ENCODE peak calls at places on chromosomes 2 and 18, in five cellular contexts. L is nephron progenitor cell, O is bronchial epithelial cell, I is AG04449, P is astrocyte of the spinal cord. D is an unnamed sample.

GRCh38 chr18:23703987-23704384 is 14.7 kb downstream of the LAMA3 start:
- DNase-seq in L (no peak), O (no peak), P (no peak), I (no peak), D (no peak)

GRCh38 chr2:231611273-231612198 is 18.9 kb downstream of the TEX44 start:
- DNase-seq in O (peak), P (no peak), I (no peak), L (no peak), D (no peak)

GRCh38 chr2:9547272-9547991 is 8.2 kb downstream of the ADAM17 start:
- DNase-seq in P (peak), L (no peak), I (no peak), O (no peak), D (no peak)

GRCh38 chr2:199458017-199458805 is 472 bp upstream of the SATB2 start:
- DNase-seq in I (no peak), L (peak), O (no peak), P (no peak), D (no peak)

GRCh38 chr18:45066868-45067267 is 386.2 kb downstream of the SETBP1 start:
- DNase-seq in P (no peak), O (no peak), I (no peak), L (no peak), D (no peak)

GRCh38 chr2:112204411-112204810 is 50.4 kb downstream of the ZC3H8 start:
- DNase-seq in O (peak), P (peak), L (no peak), I (no peak), D (no peak)

GRCh38 chr2:3348771-3349170 is 28.8 kb downstream of the EIPR1 start:
- DNase-seq in O (no peak), L (no peak), I (no peak), P (no peak), D (no peak)

GRCh38 chr18:72942766-72943165 is 75.0 kb upstream of the NETO1 start:
- DNase-seq in O (peak), P (no peak), L (no peak), I (no peak), D (no peak)

GRCh38 chr2:31387850-31388249 is 26.7 kb downstream of the XDH start:
- DNase-seq in P (no peak), O (no peak), L (no peak), I (no peak), D (no peak)

GRCh38 chr18:40935423-40935822 is 1019.6 kb upstream of the PIK3C3 start:
- DNase-seq in I (no peak), L (no peak), P (no peak), O (peak), D (no peak)

GRCh38 chr2:68196120-68196716 is 38.5 kb downstream of the PNO1 start:
- DNase-seq in O (peak), P (peak), L (peak), I (peak), D (no peak)

GRCh38 chr18:31447530-31448191 is at the start of gene DSG3:
- DNase-seq in P (no peak), O (peak), L (no peak), I (no peak), D (no peak)

GRCh38 chr2:113910110-113910717 is 20.3 kb downstream of the ACTR3 start:
- DNase-seq in P (no peak), I (no peak), O (peak), L (no peak), D (no peak)

GRCh38 chr18:63316612-63317555 is 2.7 kb downstream of the BCL2 start:
- DNase-seq in I (no peak), P (no peak), L (no peak), O (no peak), D (no peak)

GRCh38 chr2:143160732-143161707 is 31.8 kb downstream of the ARHGAP15 start:
- DNase-seq in P (no peak), L (no peak), O (no peak), I (no peak), D (no peak)

GRCh38 chr2:153477096-153477555 is 1.4 kb downstream of the RPRM start:
- DNase-seq in I (no peak), P (no peak), L (peak), O (no peak), D (no peak)

GRCh38 chr2:104844813-104845551 is 8.9 kb upstream of the POU3F3 start:
- DNase-seq in L (peak), P (peak), O (no peak), I (no peak), D (no peak)

GRCh38 chr2:195710407-195710806 is 53.4 kb downstream of the SLC39A10 start:
- DNase-seq in L (no peak), P (peak), I (peak), O (peak), D (no peak)

GRCh38 chr2:160376576-160376975 is 117.0 kb downstream of the RBMS1 start:
- DNase-seq in L (no peak), I (no peak), P (peak), O (peak), D (no peak)

GRCh38 chr2:144166743-144167142 is 353.2 kb downstream of the ZEB2 start:
- DNase-seq in I (no peak), L (no peak), O (no peak), P (no peak), D (no peak)

GRCh38 chr18:26546875-26547301 is 1.5 kb downstream of the KCTD1 start:
- DNase-seq in O (no peak), I (no peak), P (no peak), L (peak), D (no peak)

GRCh38 chr18:26548144-26549102 is at the start of gene KCTD1:
- DNase-seq in I (peak), P (peak), L (peak), O (peak), D (peak)

GRCh38 chr18:26546170-26546874 is 2.0 kb downstream of the KCTD1 start:
- DNase-seq in L (no peak), O (peak), P (peak), I (no peak), D (no peak)

GRCh38 chr18:26549103-26549485 is 741 bp upstream of the KCTD1 start:
- DNase-seq in P (peak), L (peak), O (peak), I (no peak), D (peak)

DNA sequence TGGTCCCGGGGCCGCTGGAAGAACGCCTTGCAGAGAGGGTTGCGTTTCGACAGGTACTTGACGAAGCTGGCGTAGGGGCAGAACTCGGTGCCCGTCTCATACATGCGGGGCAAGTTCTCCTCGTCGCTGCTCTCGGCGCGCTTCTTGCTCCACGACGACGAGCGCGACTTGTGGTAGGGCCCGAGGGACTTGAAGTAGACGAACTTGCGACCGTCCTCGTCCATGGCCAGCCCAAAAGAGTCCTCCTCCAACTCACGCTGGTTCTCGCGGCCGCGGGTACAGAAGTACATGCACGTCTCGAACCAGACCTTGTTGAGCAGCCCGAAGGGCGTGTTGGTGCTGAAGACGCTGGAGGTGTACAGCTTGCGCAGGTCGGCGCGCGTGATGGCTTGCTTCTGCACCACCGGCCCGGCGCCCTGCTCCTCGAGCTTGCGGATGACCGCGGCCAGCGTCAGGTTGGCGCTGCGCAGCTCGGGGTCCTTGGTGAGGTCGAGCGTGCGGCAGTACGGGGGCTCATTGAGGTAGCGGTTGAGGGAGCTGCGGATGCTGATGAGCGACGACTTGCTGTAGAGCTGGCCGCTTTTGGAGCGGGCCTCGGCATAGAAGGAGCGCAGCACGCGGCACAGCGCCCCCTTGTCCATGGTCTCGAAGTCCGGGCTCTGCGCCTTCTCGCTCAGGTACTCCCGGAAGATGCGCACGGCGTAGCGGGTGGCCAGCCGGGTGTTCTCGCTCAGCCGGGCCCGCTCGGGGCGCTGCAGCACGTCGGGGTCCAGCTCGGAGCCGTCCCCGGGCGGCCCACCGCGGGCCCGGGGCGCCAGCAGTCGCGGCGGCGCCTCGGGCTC is 830 bp downstream of the KCTD1 start:
- DNase-seq in L (peak), I (no peak), P (peak), O (peak), D (peak)
- TF ChIP-seq CTCF in L (peak), I (peak), P (peak), O (peak), D (peak)

DNA sequence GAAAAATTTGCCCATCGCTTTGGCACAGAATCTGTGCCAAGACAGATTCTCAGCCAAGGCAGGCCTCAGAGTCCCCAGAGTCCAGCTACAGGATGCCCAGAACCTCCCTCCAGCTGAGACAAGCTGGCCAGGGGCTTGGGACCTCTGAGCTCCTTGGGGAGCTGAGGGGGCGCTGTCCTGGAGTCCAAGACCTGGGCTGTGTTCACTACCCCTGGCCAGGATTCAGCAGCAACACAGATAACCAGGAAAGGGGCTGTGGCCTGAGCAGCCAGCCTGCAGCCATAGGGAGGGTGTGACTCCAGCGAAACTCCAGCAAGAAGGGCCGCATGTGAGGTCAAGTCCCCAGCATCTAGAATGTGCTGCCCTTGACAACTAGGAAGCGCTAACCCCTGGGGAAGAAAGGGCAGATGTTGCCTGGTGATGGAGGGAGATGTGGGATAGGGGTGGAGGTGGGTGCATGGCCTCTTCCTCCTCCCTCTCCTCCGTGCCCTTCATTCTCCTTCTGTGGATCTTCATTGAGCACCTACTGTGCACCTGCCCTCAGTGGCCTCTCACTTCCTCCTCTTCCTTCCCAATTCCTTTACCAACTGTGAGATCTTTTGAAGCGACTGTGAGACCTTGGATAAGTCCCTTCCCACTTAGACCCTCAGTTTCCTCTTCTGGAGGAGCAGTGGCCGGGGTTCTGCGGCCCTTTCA is 7.7 kb upstream of the ARID5A start:
- DNase-seq in P (no peak), L (no peak), O (no peak), I (no peak), D (no peak)
- TF ChIP-seq CTCF in P (no peak), L (no peak), O (no peak), I (no peak), D (no peak)

GRCh38 chr2:11532434-11533055 is 1.3 kb upstream of the GREB1 start:
- DNase-seq in O (peak), L (no peak), P (no peak), I (no peak), D (no peak)

GRCh38 chr2:11533278-11534077 is at the start of gene GREB1:
- DNase-seq in O (peak), I (no peak), L (no peak), P (no peak), D (no peak)

GRCh38 chr2:11534078-11534745 is 367 bp downstream of the GREB1 start:
- DNase-seq in L (no peak), O (no peak), P (no peak), I (no peak), D (no peak)

GRCh38 chr2:11535899-11536344 is 2.1 kb downstream of the GREB1 start:
- DNase-seq in L (no peak), P (no peak), I (no peak), O (no peak), D (no peak)

GRCh38 chr2:11534746-11535484 is 1.1 kb downstream of the GREB1 start:
- DNase-seq in P (no peak), L (no peak), I (no peak), O (no peak), D (no peak)
- TF ChIP-seq CTCF in P (peak), L (no peak), I (no peak), O (no peak), D (peak)

GRCh38 chr2:121735520-121736074 is 1.1 kb downstream of the NIFK start:
- DNase-seq in O (peak), P (peak), I (no peak), L (no peak), D (no peak)
- TF ChIP-seq CTCF in O (peak), P (no peak), I (no peak), L (no peak), D (no peak)

GRCh38 chr2:126749537-126749936 is 93.6 kb downstream of the GYPC start:
- DNase-seq in I (no peak), O (no peak), L (no peak), P (no peak), D (no peak)
- TF ChIP-seq CTCF in I (peak), O (no peak), L (peak), P (no peak), D (peak)

GRCh38 chr18:76479351-76480238 is 15.4 kb downstream of the ZNF516 start:
- DNase-seq in I (no peak), P (no peak), O (no peak), L (no peak), D (no peak)
- TF ChIP-seq CTCF in I (no peak), P (no peak), O (no peak), L (no peak), D (no peak)

DNA sequence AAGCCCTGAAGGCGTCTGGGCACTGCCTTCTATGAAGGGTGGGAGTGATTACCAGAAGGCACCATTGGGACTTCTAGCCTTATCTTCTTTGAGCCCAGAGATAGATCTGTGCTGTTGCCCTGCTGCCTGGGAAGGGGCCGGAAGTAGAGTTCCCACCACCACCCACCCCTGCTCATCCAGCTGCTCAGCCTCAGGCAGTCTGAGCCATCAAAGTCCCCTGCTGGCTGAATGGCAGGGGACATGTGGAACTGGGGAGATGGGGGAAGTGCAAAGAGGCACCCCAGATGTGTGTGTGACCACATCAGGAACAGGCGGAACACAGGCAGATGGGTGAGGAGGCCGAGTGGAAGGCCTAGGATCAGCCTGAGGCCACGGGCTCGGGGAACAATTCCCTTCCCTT is 3.3 kb upstream of the WNT10A start:
- DNase-seq in O (no peak), P (no peak), I (no peak), L (no peak), D (no peak)
- TF ChIP-seq CTCF in O (no peak), P (no peak), I (no peak), L (no peak), D (no peak)

GRCh38 chr18:58407649-58408407 is 221.1 kb downstream of the ALPK2 start:
- DNase-seq in O (no peak), I (no peak), L (no peak), P (no peak), D (no peak)
- TF ChIP-seq CTCF in O (no peak), I (no peak), L (no peak), P (no peak), D (peak)

GRCh38 chr18:60060026-60060425 is 160.2 kb downstream of the PMAIP1 start:
- DNase-seq in P (peak), O (no peak), I (no peak), L (no peak), D (no peak)
- TF ChIP-seq CTCF in P (no peak), O (no peak), I (no peak), L (no peak), D (no peak)

DNA sequence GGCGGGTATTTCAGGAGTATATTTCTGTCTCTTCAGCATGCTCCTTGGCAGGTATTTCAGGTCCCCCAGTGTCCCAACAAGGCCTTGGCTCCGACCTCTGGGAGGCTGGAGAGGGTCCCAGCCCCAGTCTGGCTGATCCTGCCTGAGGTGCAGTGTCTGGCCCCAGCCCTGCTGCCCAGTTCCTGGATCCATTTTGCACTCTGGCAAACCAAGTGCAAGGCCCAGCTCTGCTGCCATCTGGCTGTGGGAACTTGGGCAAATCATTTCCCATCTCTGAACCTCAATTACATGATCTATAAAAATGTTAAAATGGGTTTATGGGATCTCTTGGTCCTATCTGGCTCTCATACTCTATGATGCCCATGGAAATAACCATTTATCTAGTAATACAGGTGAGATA is 63.6 kb downstream of the ZBTB7C start:
- DNase-seq in P (peak), L (no peak), O (peak), I (no peak), D (no peak)
- TF ChIP-seq CTCF in P (peak), L (no peak), O (peak), I (peak), D (no peak)